ENCODE peak calls at places on chromosomes 3 and 15, in nine cellular contexts. H is OCI-LY7; M is PC-3; S is colonic mucosa; E is WTC11; T is activated CD8-positive, alpha-beta T cell treated with anti-CD3 and anti-CD28 coated beads for 36 hours; U is keratinocyte; B is breast epithelium; R is GM20000. J is an unnamed sample.

GRCh38 chr15:74709011-74709410 is 13.2 kb upstream of the EDC3 start:
- DNase-seq in B (no peak), R (no peak), S (no peak), U (no peak), E (no peak), M (no peak), H (no peak), T (no peak), J (no peak)

GRCh38 chr15:48360841-48361240 is 29.6 kb downstream of the DUT start:
- DNase-seq in T (no peak), H (no peak), S (no peak), B (no peak), U (no peak), M (peak; percentile 33), R (no peak), E (no peak), J (no peak)

GRCh38 chr3:3815206-3815605 is 16.0 kb downstream of the LRRN1 start:
- DNase-seq in R (no peak), H (no peak), T (no peak), M (no peak), S (no peak), U (no peak), B (no peak), E (no peak), J (no peak)

GRCh38 chr15:70348581-70349344 is 251.0 kb upstream of the TLE3 start:
- DNase-seq in H (no peak), B (peak; percentile 84), U (peak; percentile 5), M (no peak), R (no peak), S (no peak), T (no peak), E (no peak), J (no peak)

GRCh38 chr15:38894260-38894948 is 329.8 kb upstream of the RASGRP1 start:
- DNase-seq in E (no peak), B (no peak), S (no peak), U (no peak), T (no peak), H (no peak), M (peak; percentile 75), R (no peak), J (no peak)

GRCh38 chr3:189236352-189236751 is 64.6 kb downstream of the TPRG1 start:
- DNase-seq in M (no peak), H (no peak), B (no peak), S (no peak), E (no peak), R (peak; percentile 28), U (no peak), T (no peak), J (peak; percentile 15)

GRCh38 chr3:117045143-117045542 is 335.6 kb downstream of the TUSC7 start:
- DNase-seq in H (no peak), S (peak; percentile 20), U (no peak), R (no peak), T (no peak), E (peak; percentile 67), M (peak; percentile 10), B (no peak), J (no peak)

GRCh38 chr15:78206326-78207109 is 27.8 kb downstream of the ACSBG1 start:
- DNase-seq in E (no peak), S (peak; percentile 15), H (no peak), M (no peak), R (no peak), U (no peak), T (no peak), B (peak; percentile 8), J (peak; percentile 14)

GRCh38 chr15:37122703-37123102 is 22.4 kb upstream of the MEIS2 start:
- DNase-seq in B (no peak), S (no peak), M (no peak), R (no peak), E (no peak), H (no peak), U (no peak), T (no peak), J (no peak)

DNA sequence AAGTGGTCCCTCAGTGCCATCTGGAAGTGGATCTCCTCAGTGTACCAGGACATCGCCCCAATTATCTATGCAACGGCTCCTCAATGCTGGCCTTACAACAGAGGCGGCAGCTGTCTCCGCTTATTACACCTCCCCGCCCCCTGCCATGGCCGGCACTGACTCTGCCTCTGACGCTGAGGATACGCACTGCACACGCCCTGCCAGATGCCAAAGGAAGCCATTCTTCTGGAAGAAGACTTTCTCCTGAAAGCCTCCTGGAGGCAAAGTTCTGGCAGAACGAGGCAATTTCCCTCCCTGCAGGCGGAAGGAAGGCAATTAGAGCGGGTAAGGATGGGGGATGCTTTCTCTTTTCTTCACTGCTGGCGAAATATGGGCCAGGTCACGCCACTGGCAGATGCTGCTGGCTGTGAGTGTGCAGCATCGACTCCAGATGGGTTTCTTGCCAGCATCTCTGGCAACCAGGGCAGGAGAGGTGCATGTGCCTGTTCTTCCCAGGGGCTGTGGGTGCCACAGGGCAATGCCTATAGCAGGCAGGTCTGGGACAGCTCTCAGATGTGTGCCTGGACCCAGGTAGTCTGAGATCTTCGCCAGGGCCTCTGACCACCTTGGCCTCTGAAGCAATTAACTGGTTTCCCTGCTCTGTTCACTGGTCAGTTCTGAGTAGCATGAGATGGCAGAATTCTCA is 62.2 kb upstream of the MRPS22 start:
- DNase-seq in H (no peak), T (no peak), E (no peak), S (no peak), U (no peak), B (no peak), M (no peak), R (no peak), J (no peak)
- TF ChIP-seq CTCF in H (no peak), T (no peak), E (no peak), S (no peak), U (no peak), B (no peak), M (no peak), R (no peak), J (no peak)

GRCh38 chr15:71575474-71576045 is 234.8 kb upstream of the NR2E3 start:
- DNase-seq in S (no peak), T (no peak), R (no peak), U (no peak), H (peak; percentile 7), B (no peak), E (no peak), M (peak; percentile 49), J (no peak)

GRCh38 chr15:71571641-71572040 is 238.7 kb upstream of the NR2E3 start:
- DNase-seq in R (no peak), B (no peak), U (no peak), M (no peak), E (no peak), T (no peak), H (no peak), S (no peak), J (no peak)

GRCh38 chr15:71570736-71571135 is 239.6 kb upstream of the NR2E3 start:
- DNase-seq in E (no peak), M (no peak), T (no peak), S (no peak), U (no peak), B (no peak), H (no peak), R (no peak), J (no peak)

GRCh38 chr15:71573599-71573998 is 236.8 kb upstream of the NR2E3 start:
- DNase-seq in S (no peak), E (no peak), M (no peak), U (no peak), H (no peak), R (no peak), B (no peak), T (no peak), J (no peak)

DNA sequence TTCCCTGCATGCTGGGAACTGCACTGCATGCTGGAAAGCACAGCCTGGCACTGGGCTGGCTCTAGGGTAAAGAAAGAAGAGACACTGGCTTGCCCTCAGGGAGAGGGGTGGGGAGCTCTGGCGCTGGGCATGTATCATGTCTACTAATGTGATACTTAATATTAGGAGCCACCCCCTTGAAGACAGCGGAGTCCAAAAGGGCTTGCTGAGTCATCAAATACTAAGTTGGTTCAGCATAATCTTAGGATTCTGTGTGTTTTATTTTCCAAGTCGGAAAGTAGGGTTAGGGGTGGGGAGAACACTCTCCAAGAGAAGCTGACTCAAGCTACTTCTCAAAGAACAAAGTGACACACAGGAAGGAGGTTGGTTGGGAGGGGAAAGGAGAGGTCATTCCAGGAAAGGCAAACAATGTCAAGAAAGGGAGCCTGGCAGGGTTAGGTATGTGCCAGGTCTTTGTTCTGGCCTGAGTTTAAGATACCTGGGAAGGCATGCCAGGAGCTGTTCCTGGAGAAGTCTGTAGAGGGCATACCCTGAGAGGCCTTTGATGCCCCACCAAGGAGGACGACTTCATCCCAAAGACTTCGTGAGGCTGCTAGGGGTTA is 237.8 kb upstream of the NR2E3 start:
- DNase-seq in T (no peak), E (peak; percentile 46), B (peak; percentile 41), U (peak; percentile 88), M (peak; percentile 94), H (no peak), S (no peak), R (no peak), J (no peak)
- TF ChIP-seq CTCF in T (no peak), E (peak; percentile 18), B (peak; percentile 28), U (peak; percentile 75), M (peak; percentile 57), H (no peak), S (no peak), R (no peak), J (no peak)

DNA sequence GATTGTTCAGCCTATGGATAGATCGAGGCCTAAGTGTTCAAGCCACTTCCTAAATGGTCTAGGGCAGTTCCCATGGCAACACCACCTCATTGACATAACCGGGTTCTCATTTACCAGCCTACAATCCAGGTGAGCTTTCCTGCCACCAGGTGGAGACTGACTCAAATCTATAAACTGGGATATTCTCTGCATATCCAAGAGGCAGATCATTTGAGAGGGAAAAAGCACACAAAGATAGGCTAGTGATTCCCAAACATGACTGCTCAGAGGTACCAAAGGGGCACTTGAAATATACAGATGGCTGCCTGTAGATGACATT is 141.3 kb upstream of the PROK2 start:
- DNase-seq in T (peak; percentile 40), U (peak; percentile 5), M (peak; percentile 74), B (peak; percentile 42), R (peak; percentile 57), H (peak; percentile 59), E (peak; percentile 70), S (peak; percentile 55), J (peak; percentile 44)
- TF ChIP-seq CTCF in T (no peak), U (peak; percentile 80), M (peak; percentile 84), B (peak; percentile 46), R (peak; percentile 26), H (peak; percentile 77), E (peak; percentile 46), S (peak; percentile 47), J (no peak)

GRCh38 chr3:32106929-32107362 is 526 bp downstream of the GPD1L start:
- DNase-seq in S (peak; percentile 90), M (peak; percentile 36), U (no peak), T (no peak), B (no peak), R (peak; percentile 13), H (peak; percentile 34), E (peak; percentile 14), J (peak; percentile 21)

GRCh38 chr3:32111560-32111959 is 5.1 kb downstream of the GPD1L start:
- DNase-seq in R (no peak), S (no peak), U (no peak), B (no peak), H (no peak), M (no peak), E (no peak), T (no peak), J (no peak)

GRCh38 chr3:32106132-32106928 is at the start of gene GPD1L:
- DNase-seq in S (peak; percentile 95), E (peak; percentile 95), B (peak; percentile 92), M (peak; percentile 98), H (peak; percentile 96), R (peak; percentile 97), T (peak; percentile 93), U (peak; percentile 53), J (peak; percentile 97)

GRCh38 chr3:32110233-32110760 is 3.9 kb downstream of the GPD1L start:
- DNase-seq in U (no peak), S (no peak), E (no peak), T (no peak), R (no peak), M (peak; percentile 75), B (no peak), H (no peak), J (no peak)

GRCh38 chr3:32109256-32109655 is 2.8 kb downstream of the GPD1L start:
- DNase-seq in R (no peak), E (peak; percentile 19), B (peak; percentile 86), T (no peak), S (peak; percentile 72), M (peak; percentile 20), H (no peak), U (no peak), J (no peak)
- TF ChIP-seq CTCF in R (no peak), E (no peak), B (no peak), T (no peak), S (no peak), M (no peak), H (peak; percentile 16), U (no peak), J (no peak)